ENCODE peak calls at places on chromosomes 6 and 20, in four cellular contexts. H is HCT116, V is GM23248, R is PC-3. W is an unnamed sample. For H3K4me1, the result is how much of the 10 kb centered on the place peaks cover.

GRCh38 chr6:152086223-152086873 is 278.9 kb downstream of the ESR1 start:
- DNase-seq in V (peak), R (no peak), H (no peak), W (no peak)

GRCh38 chr6:170405311-170405975 is 98.9 kb downstream of the FAM120B start:
- DNase-seq in R (peak), H (no peak), V (peak), W (no peak)

GRCh38 chr20:64086801-64087200 is 2.6 kb upstream of the LKAAEAR1 start:
- DNase-seq in R (peak), H (no peak), V (peak), W (no peak)

GRCh38 chr6:14682821-14683220 is 563.0 kb upstream of the JARID2 start:
- DNase-seq in H (no peak), V (peak), R (peak), W (no peak)

GRCh38 chr6:3410385-3411360 is 46.2 kb downstream of the SLC22A23 start:
- DNase-seq in V (peak), R (peak), H (peak), W (peak)

GRCh38 chr6:110326609-110327008 is 31.5 kb downstream of the METTL24 start:
- DNase-seq in H (no peak), V (no peak), R (no peak), W (no peak)

GRCh38 chr20:49560186-49560585 is 7.8 kb downstream of the PTGIS start:
- DNase-seq in R (no peak), V (peak), H (no peak), W (no peak)

GRCh38 chr6:42406296-42407280 is 45.1 kb downstream of the TRERF1 start:
- DNase-seq in R (peak), V (peak), H (no peak), W (no peak)

GRCh38 chr20:44683263-44684046 is 31.7 kb upstream of the CCN5 start:
- DNase-seq in H (peak), V (peak), R (peak), W (peak)

GRCh38 chr6:147071786-147072185 is 132.4 kb upstream of the STXBP5 start:
- DNase-seq in R (no peak), V (no peak), H (no peak), W (no peak)

GRCh38 chr6:55941713-55942112 is 66.3 kb upstream of the BMP5 start:
- DNase-seq in V (peak), H (no peak), R (peak), W (no peak)

GRCh38 chr20:36162272-36162966 is 7.9 kb downstream of the EPB41L1 start:
- DNase-seq in R (no peak), H (no peak), V (peak), W (no peak)

GRCh38 chr6:31948306-31948705 is 2.4 kb downstream of the CFB start:
- DNase-seq in V (no peak), H (no peak), R (no peak), W (no peak)

GRCh38 chr20:38692436-38693411 is 31.6 kb upstream of the SLC32A1 start:
- DNase-seq in R (peak), H (peak), V (peak), W (peak)

GRCh38 chr6:48032156-48032555 is 78.8 kb downstream of the PTCHD4 start:
- DNase-seq in V (peak), H (no peak), R (peak), W (no peak)

GRCh38 chr6:131063028-131063763 is at the start of gene EPB41L2:
- DNase-seq in H (peak), R (peak), V (peak), W (peak)

GRCh38 chr6:26056583-26057350 is 30.5 kb upstream of the HFE start:
- DNase-seq in V (peak), H (no peak), R (peak), W (no peak)

GRCh38 chr6:80610821-80611220 is 504.4 kb downstream of the BCKDHB start:
- DNase-seq in R (peak), V (peak), H (no peak), W (no peak)

GRCh38 chr6:3750324-3751018 is 1.0 kb downstream of the PXDC1 start:
- DNase-seq in R (peak), V (peak), H (no peak), W (no peak)

GRCh38 chr6:42417641-42418112 is 34.0 kb downstream of the TRERF1 start:
- DNase-seq in V (peak), R (no peak), H (no peak), W (no peak)

GRCh38 chr20:21125072-21125848 is 622 bp upstream of the KIZ start:
- DNase-seq in V (peak), H (peak), R (peak), W (no peak)

GRCh38 chr6:89044988-89045387 is 35.6 kb upstream of the PNRC1 start:
- DNase-seq in V (no peak), R (no peak), H (no peak), W (no peak)

GRCh38 chr6:42239736-42240375 is 22.2 kb upstream of the MRPS10 start:
- DNase-seq in H (no peak), R (peak), V (peak), W (no peak)

GRCh38 chr6:26660096-26660425 is 515 bp upstream of the ZNF322 start:
- DNase-seq in H (no peak), R (peak), V (peak), W (no peak)

GRCh38 chr6:145086197-145086596 is 649.1 kb downstream of the EPM2A start:
- DNase-seq in R (no peak), V (peak), H (no peak), W (peak)

GRCh38 chr6:89489078-89489477 is 56.1 kb downstream of the ANKRD6 start:
- DNase-seq in H (no peak), V (no peak), R (no peak), W (no peak)

GRCh38 chr6:118810420-118811027 is 83.4 kb upstream of the ASF1A start:
- DNase-seq in H (no peak), V (no peak), R (no peak), W (peak)

GRCh38 chr6:100554228-100554627 is 89.5 kb upstream of the SIM1 start:
- DNase-seq in V (no peak), R (no peak), H (no peak), W (no peak)

GRCh38 chr6:23828861-23829260 is 297.2 kb upstream of the NRSN1 start:
- DNase-seq in R (no peak), H (no peak), V (no peak), W (no peak)

GRCh38 chr20:10357061-10357708 is 76.8 kb downstream of the MKKS start:
- DNase-seq in R (no peak), H (no peak), V (no peak), W (no peak)

GRCh38 chr6:151389640-151390275 is 1.6 kb downstream of the ZBTB2 start:
- DNase-seq in V (peak), H (no peak), R (peak), W (no peak)

GRCh38 chr20:50991076-50991475 is 31.8 kb downstream of the KCNG1 start:
- DNase-seq in H (no peak), R (peak), V (peak), W (peak)

GRCh38 chr20:50992336-50992732 is 30.6 kb downstream of the KCNG1 start:
- DNase-seq in H (no peak), V (no peak), R (no peak), W (peak)

GRCh38 chr20:50992733-50993457 is 30.0 kb downstream of the KCNG1 start:
- DNase-seq in V (peak), R (peak), H (peak), W (peak)

GRCh38 chr20:50982372-50982771 is 23.8 kb downstream of the MOCS3 start:
- DNase-seq in V (peak), H (no peak), R (peak), W (no peak)

GRCh38 chr20:50987493-50988210 is 29.0 kb downstream of the MOCS3 start:
- DNase-seq in H (peak), R (peak), V (peak), W (peak)
- H3K9ac ChIP-seq in H (peak), R (peak), V (peak), W (no peak)

GRCh38 chr20:60057123-60057865 is 99.1 kb downstream of the CDH26 start:
- DNase-seq in V (peak), R (peak), H (peak), W (peak)

GRCh38 chr20:60057866-60058807 is 99.9 kb downstream of the CDH26 start:
- DNase-seq in R (no peak), V (no peak), H (no peak), W (peak)

GRCh38 chr20:60060593-60060992 is 102.4 kb downstream of the CDH26 start:
- DNase-seq in V (no peak), H (no peak), R (no peak), W (no peak)

GRCh38 chr20:60060006-60060557 is 101.9 kb downstream of the CDH26 start:
- DNase-seq in V (no peak), H (no peak), R (no peak), W (no peak)

DNA sequence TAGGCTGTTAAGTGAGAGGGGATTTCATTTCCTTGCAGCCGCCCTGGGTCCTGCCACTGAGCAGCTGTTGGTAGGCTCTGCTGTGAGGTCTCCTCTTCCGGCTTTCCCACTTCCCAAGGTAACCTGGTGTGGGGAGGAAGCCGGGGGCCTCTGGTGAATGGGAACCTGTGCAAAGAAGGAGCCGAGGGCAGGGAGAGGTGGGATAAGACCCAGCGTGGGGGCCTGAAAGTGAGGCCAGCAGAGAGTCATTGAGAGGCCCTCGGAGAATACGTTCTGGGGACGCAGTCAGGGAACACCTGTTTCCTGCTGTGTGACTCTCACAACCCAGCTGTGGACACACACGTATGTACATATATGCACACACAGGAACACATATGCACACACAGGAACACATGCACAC is 100.6 kb downstream of the CDH26 start:
- DNase-seq in R (no peak), V (no peak), H (no peak), W (no peak)
- H3K4me1 ChIP-seq in R (under half), V (under half), H (under half), W (under half)

GRCh38 chr6:36616888-36617521 is 22.8 kb downstream of the SRSF3 start:
- DNase-seq in V (peak), H (peak), R (peak), W (no peak)
- H3K9ac ChIP-seq in V (no peak), H (no peak), R (peak), W (no peak)

DNA sequence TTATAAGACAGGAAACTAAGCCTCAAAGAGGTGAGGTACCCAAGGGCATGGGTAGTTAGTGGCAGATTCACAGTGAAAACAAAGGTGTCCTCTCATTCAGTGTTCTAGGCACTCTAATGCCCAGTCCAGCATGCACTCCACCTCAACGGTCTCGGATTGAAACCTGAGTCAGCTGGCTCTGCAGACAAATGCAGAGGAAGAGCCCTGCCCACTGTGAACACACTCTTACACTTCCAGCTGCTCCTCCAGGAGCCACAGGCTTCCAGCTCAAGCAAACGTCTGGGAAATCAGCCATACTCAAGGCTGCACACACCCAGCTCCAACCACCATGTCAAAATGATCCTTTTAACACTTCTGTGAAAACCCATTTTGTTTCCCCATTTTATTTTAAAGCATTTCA is 3.0 kb upstream of the IL17A start:
- DNase-seq in V (peak), R (no peak), H (no peak), W (no peak)
- H3K4me1 ChIP-seq in V (under half), R (under half), H (under half), W (under half)

DNA sequence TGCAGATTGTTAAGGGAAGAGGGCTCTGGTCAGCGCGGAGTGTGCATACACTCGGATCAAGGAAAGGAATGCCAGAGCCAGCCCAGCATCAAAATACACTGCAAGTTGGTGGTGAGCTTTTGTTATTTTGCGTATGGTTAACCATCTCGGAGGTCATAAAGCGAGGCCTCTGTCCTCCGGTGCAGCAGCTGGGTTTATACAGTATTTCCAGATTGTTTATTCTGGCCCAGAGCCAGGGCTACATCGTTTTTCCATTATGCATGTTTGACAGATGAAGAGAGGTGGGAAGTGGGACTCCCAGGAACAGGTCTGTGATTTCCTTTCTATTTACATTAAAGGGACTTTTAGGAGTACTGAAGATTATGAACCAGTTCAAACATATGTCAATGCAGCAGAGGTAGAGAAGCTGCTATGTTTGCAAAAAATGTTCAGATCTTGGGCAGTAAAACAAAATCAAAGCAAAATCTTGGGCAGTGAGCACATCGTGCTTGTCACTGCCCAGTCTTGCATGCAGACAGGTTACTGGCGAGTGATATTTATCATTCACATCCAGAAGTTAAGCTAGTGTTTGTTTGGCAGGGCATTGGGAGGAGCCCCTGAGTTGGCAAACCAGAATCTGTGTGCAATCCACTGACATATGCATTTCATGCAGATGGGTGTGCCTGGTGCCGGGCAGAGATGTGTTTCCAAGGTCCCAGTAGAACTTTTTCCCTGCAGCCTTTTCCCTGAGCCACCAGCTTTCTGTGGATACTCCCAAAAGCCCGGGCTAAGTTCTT is 256.3 kb upstream of the TAB2 start:
- DNase-seq in V (no peak), H (no peak), R (peak), W (no peak)
- H3K9ac ChIP-seq in V (no peak), H (no peak), R (no peak), W (no peak)